ENCODE peak calls at places on chromosome 1, in nine cellular contexts. Y, F, W, X, E, B, J, H and P are unnamed samples.

GRCh38 chr1:98323396-98323795 is 338.1 kb upstream of the SNX7 start:
- DNase-seq in Y (no peak), F (no peak), W (no peak), X (no peak), E (no peak), B (peak), J (no peak), H (no peak), P (peak)

GRCh38 chr1:5921129-5921528 is 71.1 kb downstream of the NPHP4 start:
- DNase-seq in Y (no peak), F (no peak), W (no peak), X (no peak), E (no peak), B (no peak), J (no peak), H (no peak), P (no peak)

GRCh38 chr1:183227963-183228649 is 42.0 kb downstream of the LAMC2 start:
- DNase-seq in Y (no peak), F (no peak), W (no peak), X (peak), E (peak), B (peak), J (peak), H (peak), P (peak)

GRCh38 chr1:62924983-62925790 is 141.3 kb downstream of the ATG4C start:
- DNase-seq in Y (no peak), F (no peak), W (no peak), X (no peak), E (no peak), B (no peak), J (no peak), H (no peak), P (no peak)

GRCh38 chr1:19376428-19377372 is 64.6 kb downstream of the SLC66A1 start:
- DNase-seq in Y (no peak), F (no peak), W (no peak), X (no peak), E (no peak), B (no peak), J (no peak), H (no peak), P (no peak)

GRCh38 chr1:43243299-43243698 is 26.5 kb upstream of the TMEM125 start:
- DNase-seq in Y (no peak), F (no peak), W (no peak), X (no peak), E (no peak), B (no peak), J (no peak), H (no peak), P (no peak)

GRCh38 chr1:38455829-38456563 is 403.6 kb downstream of the RRAGC start:
- DNase-seq in Y (no peak), F (no peak), W (no peak), X (no peak), E (no peak), B (no peak), J (no peak), H (no peak), P (no peak)

GRCh38 chr1:109804660-109805059 is 40.9 kb upstream of the EPS8L3 start:
- DNase-seq in Y (no peak), F (no peak), W (no peak), X (no peak), E (no peak), B (no peak), J (no peak), H (no peak), P (no peak)

GRCh38 chr1:209505044-209505443 is 78.5 kb upstream of the CAMK1G start:
- DNase-seq in Y (no peak), F (no peak), W (no peak), X (no peak), E (no peak), B (peak), J (no peak), H (no peak), P (peak)

GRCh38 chr1:24991242-24992037 is 61.4 kb upstream of the RUNX3 start:
- DNase-seq in Y (no peak), F (no peak), W (no peak), X (no peak), E (no peak), B (no peak), J (no peak), H (no peak), P (no peak)

GRCh38 chr1:6029351-6029750 is 16.3 kb upstream of the KCNAB2 start:
- DNase-seq in Y (no peak), F (no peak), W (no peak), X (no peak), E (no peak), B (no peak), J (no peak), H (no peak), P (no peak)

GRCh38 chr1:224733021-224733911 is 117.1 kb downstream of the CNIH3 start:
- DNase-seq in Y (no peak), F (no peak), W (no peak), X (no peak), E (peak), B (no peak), J (no peak), H (no peak), P (peak)

GRCh38 chr1:155013632-155014031 is 11.0 kb downstream of the ZBTB7B start:
- DNase-seq in Y (no peak), F (no peak), W (no peak), X (no peak), E (no peak), B (no peak), J (no peak), H (no peak), P (no peak)

GRCh38 chr1:26225033-26225831 is 8.8 kb upstream of the CEP85 start:
- DNase-seq in Y (no peak), F (no peak), W (peak), X (peak), E (peak), B (no peak), J (no peak), H (peak), P (no peak)

GRCh38 chr1:225603538-225604354 is 49.2 kb downstream of the ENAH start:
- DNase-seq in Y (no peak), F (no peak), W (no peak), X (no peak), E (no peak), B (peak), J (no peak), H (no peak), P (peak)

GRCh38 chr1:154696001-154696400 is 88.0 kb upstream of the ADAR start:
- DNase-seq in Y (no peak), F (no peak), W (no peak), X (no peak), E (no peak), B (no peak), J (no peak), H (no peak), P (no peak)

GRCh38 chr1:237556911-237557310 is 333.8 kb downstream of the ZP4 start:
- DNase-seq in Y (no peak), F (no peak), W (no peak), X (no peak), E (no peak), B (no peak), J (no peak), H (no peak), P (no peak)

GRCh38 chr1:113433177-113433576 is 42.9 kb downstream of the MAGI3 start:
- DNase-seq in Y (no peak), F (no peak), W (no peak), X (no peak), E (no peak), B (no peak), J (no peak), H (no peak), P (peak)

GRCh38 chr1:235583511-235584001 is 66.0 kb downstream of the GNG4 start:
- DNase-seq in Y (no peak), F (no peak), W (no peak), X (no peak), E (no peak), B (no peak), J (no peak), H (no peak), P (peak)